ENCODE peak calls at places on chromosomes 1 and 21, in five cellular contexts. W is HepG2, R is K562, S is GM12878, A is H1. P is an unnamed sample.
A peak's percentile ranks its signal among the peaks of the same experiment; 100 is the strongest.

GRCh38 chr1:55284856-55285255 is 69.7 kb upstream of the USP24 start:
- DNase-seq in W (no peak), R (no peak), A (no peak), S (peak; percentile 5), P (peak; percentile 64)

GRCh38 chr1:3623441-3624150 is 1.2 kb upstream of the TPRG1L start:
- DNase-seq in W (no peak), A (no peak), R (no peak), S (no peak), P (peak; percentile 52)

GRCh38 chr1:3049164-3049563 is 19.8 kb upstream of the PRDM16 start:
- DNase-seq in R (no peak), W (no peak), A (no peak), S (no peak), P (no peak)

GRCh38 chr1:111660204-111661150 is 40.9 kb downstream of the RAP1A start:
- DNase-seq in R (peak; percentile 43), S (no peak), A (no peak), W (no peak), P (no peak)

GRCh38 chr1:19463204-19463803 is 22.0 kb downstream of the CAPZB start:
- DNase-seq in A (no peak), W (no peak), R (no peak), S (peak; percentile 77), P (no peak)

GRCh38 chr1:230760360-230760827 is 13.2 kb downstream of the CAPN9 start:
- DNase-seq in W (peak; percentile 58), S (no peak), A (no peak), R (no peak), P (peak; percentile 47)

GRCh38 chr1:154344977-154345837 is 19.9 kb downstream of the ATP8B2 start:
- DNase-seq in R (peak; percentile 66), A (peak; percentile 86), S (no peak), W (peak; percentile 44), P (peak; percentile 90)

GRCh38 chr21:27240901-27241300 is 274.0 kb upstream of the ADAMTS5 start:
- DNase-seq in S (no peak), W (no peak), A (no peak), R (no peak), P (no peak)

DNA sequence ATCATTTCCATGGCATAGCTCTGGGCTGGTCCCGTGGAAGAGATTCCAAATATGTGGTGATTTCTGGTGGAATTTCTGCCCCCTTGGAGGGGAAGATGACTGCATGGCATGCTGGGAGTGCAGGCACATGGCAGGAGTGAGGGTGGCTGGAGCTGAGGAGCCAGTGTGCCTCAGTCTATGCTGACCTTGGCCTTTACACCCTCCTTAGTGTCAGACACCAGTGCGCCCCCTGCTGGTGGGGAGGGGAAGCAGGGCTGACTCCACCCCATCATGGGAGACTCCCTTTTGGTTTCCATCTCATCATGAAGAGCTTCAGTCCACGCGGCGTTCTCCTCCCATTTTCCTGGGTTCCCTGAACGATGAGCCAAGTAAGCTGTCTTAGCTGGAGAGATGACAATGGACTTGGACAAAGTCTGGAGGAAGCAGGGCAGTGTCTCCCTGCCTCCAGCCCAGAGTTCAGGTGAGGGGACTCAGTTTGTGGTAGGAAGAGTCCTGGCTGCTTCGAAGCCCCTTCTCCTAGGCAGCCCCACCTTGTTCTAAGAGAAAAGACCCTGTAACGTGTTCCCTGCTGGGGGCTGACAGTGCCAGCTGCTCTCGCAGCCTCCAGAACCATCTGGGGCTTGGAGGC is 10.3 kb downstream of the ALX3 start:
- DNase-seq in S (no peak), R (peak; percentile 95), A (peak; percentile 94), W (peak; percentile 43), P (peak; percentile 81)
- TF ChIP-seq CREB1 in S (no peak), R (peak; percentile 12), A (peak; percentile 44), W (no peak), P (no peak)

DNA sequence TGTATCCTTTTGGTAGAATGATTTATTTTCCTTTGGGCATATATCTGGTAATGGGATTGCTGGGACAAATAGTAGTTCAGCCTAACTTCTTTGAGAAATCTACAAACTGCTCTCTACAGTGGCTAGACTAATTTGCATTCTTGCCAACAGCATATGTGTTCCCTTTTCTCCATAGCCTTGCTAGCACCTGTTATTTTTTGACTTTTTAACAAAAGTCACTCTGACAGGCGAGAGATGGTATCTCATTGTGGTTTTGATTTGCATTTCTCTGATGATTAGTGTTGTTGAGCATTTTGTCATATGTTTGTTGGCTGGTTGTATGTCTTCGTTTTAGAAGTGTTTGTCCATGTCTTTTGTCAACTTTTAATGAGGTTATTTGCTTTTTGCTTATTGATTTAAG is 99.8 kb downstream of the UCK2 start:
- DNase-seq in S (no peak), W (no peak), R (no peak), A (no peak), P (no peak)
- TF ChIP-seq EZH2 in S (no peak), W (no peak), R (no peak), A (no peak), P (no peak)

GRCh38 chr1:215151841-215152240 is 69.3 kb downstream of the KCNK2 start:
- DNase-seq in S (no peak), W (no peak), A (no peak), R (no peak), P (no peak)

GRCh38 chr1:215160351-215160750 is 77.8 kb downstream of the KCNK2 start:
- DNase-seq in A (no peak), R (no peak), S (no peak), W (no peak), P (no peak)

GRCh38 chr1:215156232-215156631 is 73.7 kb downstream of the KCNK2 start:
- DNase-seq in S (no peak), A (no peak), W (no peak), R (no peak), P (no peak)
- TF ChIP-seq CREB1 in S (no peak), A (no peak), W (no peak), R (no peak), P (no peak)

GRCh38 chr1:58784758-58785423 is 1.0 kb upstream of the JUN start:
- DNase-seq in A (peak; percentile 72), W (peak; percentile 66), R (peak; percentile 52), S (no peak), P (peak; percentile 76)
- TF ChIP-seq EZH2 in A (peak; percentile 49), W (no peak), R (no peak), S (no peak), P (peak; percentile 20)

GRCh38 chr1:201481761-201482493 is 12.9 kb upstream of the PHLDA3 start:
- DNase-seq in A (peak; percentile 96), S (peak; percentile 41), W (peak; percentile 73), R (peak; percentile 92), P (peak; percentile 95)

GRCh38 chr1:201481004-201481380 is 12.0 kb upstream of the PHLDA3 start:
- DNase-seq in S (no peak), W (no peak), R (no peak), A (peak; percentile 67), P (peak; percentile 52)

GRCh38 chr1:201479331-201479730 is 10.3 kb upstream of the PHLDA3 start:
- DNase-seq in R (no peak), A (no peak), W (no peak), S (no peak), P (no peak)

GRCh38 chr1:201482755-201483154 is 13.8 kb upstream of the PHLDA3 start:
- DNase-seq in S (no peak), R (no peak), A (no peak), W (no peak), P (no peak)

DNA sequence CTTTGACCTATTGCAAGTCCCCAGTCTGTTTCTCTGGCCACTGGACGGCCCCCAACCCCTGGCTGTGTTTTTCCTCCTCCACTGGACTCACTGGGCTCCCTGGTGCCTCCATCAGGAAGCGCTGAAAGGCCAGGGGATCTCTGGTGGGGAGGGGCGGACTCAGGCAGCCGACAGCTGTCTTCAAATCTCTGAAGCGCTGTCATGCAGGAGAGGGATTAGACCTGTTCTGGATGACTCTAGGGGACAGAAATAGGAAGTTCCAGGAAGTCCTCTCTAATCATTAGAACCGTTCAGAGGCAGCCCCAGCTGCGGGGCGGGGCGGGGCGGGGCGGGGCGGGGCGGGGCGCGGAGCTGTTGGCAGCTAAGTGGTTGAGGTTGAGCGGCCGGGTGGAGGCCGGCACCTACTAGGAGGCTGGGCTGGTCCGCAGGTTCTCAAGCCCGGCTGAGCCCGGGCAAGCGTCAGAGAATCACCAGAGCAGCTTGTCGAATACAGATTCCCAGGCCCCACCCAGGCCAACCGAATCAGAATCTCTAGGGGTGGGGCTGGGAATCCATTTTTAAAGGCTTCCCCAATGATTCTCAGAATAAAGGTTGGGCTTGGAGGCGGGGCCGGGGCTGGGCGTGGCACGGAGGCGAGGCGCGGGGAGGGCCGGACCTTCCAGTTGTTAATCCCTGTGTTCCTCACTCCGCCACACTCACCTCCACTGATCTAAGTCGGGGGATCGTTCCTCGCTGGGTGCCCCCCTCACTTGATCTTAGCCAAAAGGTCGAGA is 11.4 kb upstream of the PHLDA3 start:
- DNase-seq in W (peak; percentile 71), S (no peak), R (peak; percentile 90), A (peak; percentile 91), P (peak; percentile 96)
- TF ChIP-seq CREB1 in W (no peak), S (no peak), R (no peak), A (peak; percentile 35), P (peak; percentile 58)

GRCh38 chr1:75134656-75134938 is 409 bp downstream of the LHX8 start:
- DNase-seq in S (no peak), W (no peak), R (no peak), A (no peak), P (peak; percentile 46)

GRCh38 chr1:75131593-75132420 is 2.4 kb upstream of the LHX8 start:
- DNase-seq in A (peak; percentile 55), S (no peak), W (no peak), R (no peak), P (peak; percentile 47)

GRCh38 chr1:75130865-75131592 is 3.2 kb upstream of the LHX8 start:
- DNase-seq in A (peak; percentile 73), R (no peak), S (no peak), W (no peak), P (peak; percentile 76)

GRCh38 chr1:75133754-75134655 is at the start of gene LHX8:
- DNase-seq in A (peak; percentile 59), R (no peak), S (no peak), W (no peak), P (peak; percentile 78)

GRCh38 chr1:75132421-75133381 is 1.5 kb upstream of the LHX8 start:
- DNase-seq in A (no peak), S (no peak), R (no peak), W (no peak), P (peak; percentile 33)
- TF ChIP-seq EZH2 in A (peak; percentile 93), S (no peak), R (no peak), W (no peak), P (peak; percentile 89)